ENCODE peak calls at places on chromosomes 11 and 22, in seven cellular contexts. G, M, J, V, E, O and A are unnamed samples.

GRCh38 chr11:1018091-1018490 is 18.4 kb downstream of the MUC6 start:
- DNase-seq in G (no peak), M (no peak), J (no peak), V (no peak), E (no peak), O (no peak), A (no peak)

GRCh38 chr11:107963091-107963490 is 34.8 kb downstream of the RAB39A start:
- DNase-seq in G (no peak), M (no peak), J (no peak), V (no peak), E (no peak), O (no peak), A (no peak)

GRCh38 chr22:49775191-49776052 is 52.3 kb downstream of the BRD1 start:
- DNase-seq in G (no peak), M (no peak), J (no peak), V (no peak), E (no peak), O (no peak), A (peak; percentile 59)

GRCh38 chr11:56819916-56820315 is 71.4 kb upstream of the OR9G4 start:
- DNase-seq in G (no peak), M (no peak), J (no peak), V (no peak), E (no peak), O (no peak), A (no peak)

GRCh38 chr22:49208768-49209252 is 618.9 kb downstream of the BRD1 start:
- DNase-seq in G (peak; percentile 9), M (no peak), J (no peak), V (peak; percentile 48), E (peak; percentile 52), O (no peak), A (no peak)

GRCh38 chr22:24437820-24438328 is 10.5 kb downstream of the ADORA2A start:
- DNase-seq in G (no peak), M (no peak), J (no peak), V (peak; percentile 42), E (peak; percentile 22), O (peak; percentile 63), A (no peak)

GRCh38 chr11:17531071-17531817 is 13.0 kb downstream of the USH1C start:
- DNase-seq in G (no peak), M (no peak), J (no peak), V (no peak), E (no peak), O (peak; percentile 11), A (no peak)

GRCh38 chr22:38298312-38299000 is 18.8 kb downstream of the CSNK1E start:
- DNase-seq in G (no peak), M (no peak), J (no peak), V (no peak), E (no peak), O (peak; percentile 99), A (no peak)

GRCh38 chr11:726278-726915 is 20.4 kb downstream of the EPS8L2 start:
- DNase-seq in G (no peak), M (no peak), J (no peak), V (peak; percentile 63), E (peak; percentile 77), O (no peak), A (no peak)

GRCh38 chr11:47398551-47398950 is 9.8 kb upstream of the SLC39A13 start:
- DNase-seq in G (no peak), M (no peak), J (no peak), V (no peak), E (no peak), O (no peak), A (no peak)

GRCh38 chr11:75150879-75151278 is at the start of gene SLCO2B1:
- DNase-seq in G (peak; percentile 49), M (no peak), J (no peak), V (no peak), E (no peak), O (no peak), A (peak; percentile 82)

GRCh38 chr11:105937331-105937730 is 84.7 kb downstream of the MSANTD4 start:
- DNase-seq in G (no peak), M (no peak), J (no peak), V (no peak), E (no peak), O (peak; percentile 86), A (no peak)

GRCh38 chr11:75518771-75519653 is 6.7 kb downstream of the GDPD5 start:
- DNase-seq in G (no peak), M (no peak), J (no peak), V (no peak), E (no peak), O (no peak), A (no peak)

GRCh38 chr11:88523362-88524028 is 186.0 kb upstream of the CTSC start:
- DNase-seq in G (no peak), M (no peak), J (no peak), V (no peak), E (no peak), O (peak; percentile 62), A (no peak)

GRCh38 chr11:61071208-61071681 is 31.0 kb upstream of the CD5 start:
- DNase-seq in G (no peak), M (no peak), J (no peak), V (no peak), E (no peak), O (no peak), A (no peak)

GRCh38 chr11:44963071-44963575 is 12.4 kb upstream of the TP53I11 start:
- DNase-seq in G (no peak), M (no peak), J (no peak), V (no peak), E (no peak), O (no peak), A (no peak)

GRCh38 chr11:850777-851762 is 8.4 kb downstream of the TSPAN4 start:
- DNase-seq in G (no peak), M (no peak), J (no peak), V (no peak), E (no peak), O (no peak), A (no peak)

GRCh38 chr22:31490496-31490925 is 869 bp upstream of the EIF4ENIF1 start:
- DNase-seq in G (peak; percentile 49), M (peak; percentile 15), J (peak; percentile 12), V (peak; percentile 48), E (no peak), O (peak; percentile 51), A (peak; percentile 74)

GRCh38 chr22:31486951-31487350 is 2.7 kb downstream of the EIF4ENIF1 start:
- DNase-seq in G (no peak), M (no peak), J (no peak), V (no peak), E (no peak), O (no peak), A (no peak)

GRCh38 chr22:31489632-31490495 is at the start of gene EIF4ENIF1:
- DNase-seq in G (peak; percentile 82), M (peak; percentile 87), J (peak; percentile 79), V (peak; percentile 91), E (peak; percentile 90), O (peak; percentile 69), A (peak; percentile 96)

GRCh38 chr22:31488346-31488883 is 1.2 kb downstream of the EIF4ENIF1 start:
- DNase-seq in G (no peak), M (no peak), J (no peak), V (no peak), E (no peak), O (no peak), A (no peak)

GRCh38 chr22:31488988-31489617 is 539 bp downstream of the EIF4ENIF1 start:
- DNase-seq in G (peak; percentile 22), M (no peak), J (no peak), V (peak; percentile 53), E (peak; percentile 74), O (peak; percentile 4), A (peak; percentile 65)
- H3K27ac ChIP-seq in G (peak overlapping the region; percentile 94), M (peak overlapping the region; percentile 36), J (peak overlapping the region; percentile 92), V (peak overlapping the region; percentile 97), E (peak overlapping the region; percentile 97), O (no peak overlapping the region), A (peak overlapping the region; percentile 46)

DNA sequence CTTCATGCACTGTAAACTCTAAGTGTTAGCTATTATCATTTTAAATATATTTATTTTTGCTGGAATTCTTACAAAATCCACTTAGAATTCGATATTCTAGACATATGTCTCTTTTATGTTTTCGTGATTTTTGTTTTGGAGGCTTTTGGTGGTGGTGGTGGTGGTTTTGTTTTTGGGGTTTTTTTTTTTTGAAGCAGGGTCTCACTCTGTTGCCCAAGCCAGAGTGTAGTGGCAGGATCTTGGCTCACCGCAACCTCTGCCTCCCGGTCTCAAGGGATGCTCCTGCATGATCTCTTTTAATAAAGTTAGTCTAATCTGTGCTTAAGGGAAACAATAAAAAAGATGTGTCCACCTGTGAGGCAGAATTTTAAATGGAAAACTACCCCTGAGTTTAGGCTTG is 117.7 kb downstream of the MRTFA start:
- DNase-seq in G (no peak), M (no peak), J (no peak), V (no peak), E (no peak), O (no peak), A (no peak)
- H3K27ac ChIP-seq in G (no peak overlapping the region), M (no peak overlapping the region), J (no peak overlapping the region), V (peak overlapping the region; percentile 78), E (no peak overlapping the region), O (no peak overlapping the region), A (no peak overlapping the region)

DNA sequence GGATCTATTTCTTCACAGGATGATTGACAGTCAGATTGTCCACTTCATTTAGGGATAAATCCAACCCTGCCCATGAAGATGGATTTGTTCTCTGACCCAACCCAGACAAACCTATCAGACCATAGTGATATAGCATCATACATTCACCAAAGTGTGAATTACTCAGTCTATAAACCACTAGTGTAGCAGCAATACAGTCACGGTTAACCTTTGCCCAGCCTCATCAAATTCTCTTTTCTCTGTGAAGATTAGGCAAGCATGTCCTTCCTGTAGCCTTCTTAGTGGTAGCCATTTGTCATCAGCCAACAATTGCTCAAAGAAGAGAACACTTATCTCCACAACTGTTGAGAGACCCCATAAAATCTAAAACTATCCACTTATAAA is 14.4 kb upstream of the BIRC2 start:
- DNase-seq in G (no peak), M (no peak), J (no peak), V (no peak), E (no peak), O (no peak), A (no peak)
- H3K27ac ChIP-seq in G (no peak overlapping the region), M (no peak overlapping the region), J (no peak overlapping the region), V (no peak overlapping the region), E (no peak overlapping the region), O (no peak overlapping the region), A (no peak overlapping the region)

GRCh38 chr11:113668255-113668654 is 37.9 kb downstream of the TMPRSS5 start:
- DNase-seq in G (no peak), M (no peak), J (no peak), V (no peak), E (no peak), O (peak; percentile 90), A (no peak)

GRCh38 chr11:113667801-113668200 is 38.3 kb downstream of the TMPRSS5 start:
- DNase-seq in G (no peak), M (no peak), J (no peak), V (no peak), E (no peak), O (peak; percentile 37), A (no peak)

GRCh38 chr11:113664981-113665710 is 41.0 kb downstream of the TMPRSS5 start:
- DNase-seq in G (no peak), M (no peak), J (no peak), V (no peak), E (no peak), O (peak; percentile 68), A (no peak)

GRCh38 chr11:113664069-113664980 is 41.8 kb downstream of the TMPRSS5 start:
- DNase-seq in G (no peak), M (no peak), J (no peak), V (no peak), E (no peak), O (peak; percentile 95), A (no peak)

DNA sequence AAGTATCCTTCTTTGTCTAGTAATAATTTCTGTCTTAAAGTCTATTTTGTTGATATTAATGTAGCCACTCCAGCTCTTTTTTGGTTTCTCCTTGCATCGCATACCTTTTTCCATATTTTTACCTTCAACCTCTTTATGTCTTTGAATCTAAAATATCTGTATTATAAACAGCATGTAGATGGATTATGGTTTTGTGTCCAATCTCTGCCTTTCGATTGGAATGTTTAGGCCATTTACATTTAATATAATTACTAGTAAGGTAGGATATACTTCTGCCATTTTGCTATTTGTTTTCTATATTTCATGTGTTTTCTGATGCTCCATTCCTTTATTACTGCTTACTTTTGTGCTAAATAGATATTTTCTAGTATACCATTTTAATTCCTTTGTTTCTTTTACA is 39.5 kb downstream of the TMPRSS5 start:
- DNase-seq in G (no peak), M (no peak), J (no peak), V (no peak), E (no peak), O (no peak), A (no peak)
- H3K27ac ChIP-seq in G (no peak overlapping the region), M (no peak overlapping the region), J (no peak overlapping the region), V (no peak overlapping the region), E (no peak overlapping the region), O (no peak overlapping the region), A (no peak overlapping the region)